ENCODE peak calls at places on chromosomes 7 and 10, in five cellular contexts. Z is CD4-positive, CD25-positive, alpha-beta regulatory T cell; U is mesendoderm; S is effector memory CD4-positive, alpha-beta T cell; N is left ventricle myocardium inferior. O is an unnamed sample.

GRCh38 chr10:97213431-97213830 is 27.7 kb upstream of the SLIT1 start:
- DNase-seq in N (no peak), U (no peak), S (no peak), Z (no peak), O (no peak)

GRCh38 chr10:51242393-51242792 is 168.1 kb downstream of the PRKG1 start:
- DNase-seq in S (no peak), Z (no peak), N (no peak), U (no peak), O (no peak)

GRCh38 chr7:108136191-108136581 is 6.0 kb upstream of the LAMB4 start:
- DNase-seq in S (no peak), N (no peak), Z (no peak), U (no peak), O (no peak)

GRCh38 chr10:45374451-45375052 is 536 bp downstream of the ALOX5 start:
- DNase-seq in U (peak), Z (no peak), S (no peak), N (no peak), O (no peak)

GRCh38 chr7:142797342-142797798 is 26.6 kb downstream of the PRSS2 start:
- DNase-seq in N (no peak), Z (peak), U (peak), S (no peak), O (no peak)

GRCh38 chr7:18855796-18856195 is 261.6 kb downstream of the TWIST1 start:
- DNase-seq in Z (no peak), N (no peak), U (no peak), S (no peak), O (no peak)

GRCh38 chr7:150341263-150342118 is at the start of gene RARRES2:
- DNase-seq in S (no peak), Z (no peak), U (peak), N (peak), O (no peak)

GRCh38 chr10:76830218-76830617 is 807.4 kb downstream of the KCNMA1 start:
- DNase-seq in U (no peak), Z (no peak), N (no peak), S (no peak), O (no peak)

GRCh38 chr7:71329030-71329668 is 197.2 kb downstream of the GALNT17 start:
- DNase-seq in Z (no peak), N (no peak), U (no peak), S (no peak), O (no peak)

GRCh38 chr7:47587976-47588375 is 6.1 kb upstream of the TNS3 start:
- DNase-seq in N (no peak), U (no peak), Z (no peak), S (no peak), O (no peak)

GRCh38 chr10:35425596-35425995 is 89.3 kb downstream of the CCNY start:
- DNase-seq in Z (no peak), S (no peak), U (no peak), N (no peak), O (no peak)

GRCh38 chr10:78507761-78508160 is 474.1 kb downstream of the RPS24 start:
- DNase-seq in S (no peak), U (no peak), N (no peak), Z (no peak), O (no peak)

GRCh38 chr7:47565841-47566240 is 16.1 kb downstream of the TNS3 start:
- DNase-seq in U (no peak), Z (no peak), N (no peak), S (no peak), O (no peak)

GRCh38 chr7:30924624-30925023 is 13.0 kb downstream of the AQP1 start:
- DNase-seq in N (peak), Z (no peak), S (no peak), U (no peak), O (no peak)

GRCh38 chr7:12322903-12323300 is 80.8 kb downstream of the VWDE start:
- DNase-seq in Z (peak), S (no peak), N (no peak), U (no peak), O (no peak)

GRCh38 chr7:64888561-64888900 is 14.5 kb upstream of the ZNF273 start:
- DNase-seq in N (no peak), S (no peak), U (no peak), Z (no peak), O (no peak)

GRCh38 chr10:72794260-72794659 is 99.3 kb upstream of the OIT3 start:
- DNase-seq in N (no peak), S (no peak), U (peak), Z (no peak), O (no peak)

DNA sequence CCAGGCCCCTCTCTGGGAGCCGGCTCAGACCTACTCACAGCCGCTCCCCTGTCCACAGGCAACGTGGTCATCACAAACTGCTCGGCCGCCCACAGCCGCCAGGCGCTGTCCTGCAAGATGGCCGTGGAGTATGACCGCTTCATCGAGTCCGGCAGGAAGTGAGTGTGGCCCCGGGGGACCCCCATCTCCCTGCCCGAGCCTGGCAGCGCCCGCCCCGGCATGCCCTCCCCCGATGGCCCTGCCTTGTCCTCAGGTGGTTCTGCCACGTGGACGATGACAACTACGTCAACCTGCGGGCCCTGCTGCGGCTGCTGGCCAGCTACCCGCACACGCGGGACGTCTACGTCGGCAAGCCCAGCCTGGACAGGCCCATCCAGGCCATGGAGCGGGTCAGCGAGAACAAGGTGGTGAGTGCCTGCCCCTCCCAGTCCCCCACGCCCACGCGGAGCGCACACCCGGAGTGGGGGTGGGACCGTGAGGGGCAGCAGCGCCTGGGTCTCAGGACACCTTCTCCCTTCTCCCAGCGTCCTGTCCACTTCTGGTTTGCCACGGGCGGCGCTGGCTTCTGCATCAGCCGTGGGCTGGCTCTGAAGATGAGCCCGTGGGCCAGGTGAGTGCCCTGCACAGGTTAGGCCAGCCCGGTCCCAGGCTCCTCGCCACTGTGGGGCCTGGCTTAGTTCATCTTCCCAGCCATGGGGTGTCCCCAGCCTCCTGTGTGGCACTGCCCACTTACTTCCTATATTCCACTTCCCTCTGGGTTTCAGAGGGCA is 5.8 kb downstream of the LFNG start:
- DNase-seq in N (no peak), U (no peak), Z (no peak), S (no peak), O (no peak)
- H3K27ac ChIP-seq in N (peak), U (no peak), Z (peak), S (peak), O (no peak)

DNA sequence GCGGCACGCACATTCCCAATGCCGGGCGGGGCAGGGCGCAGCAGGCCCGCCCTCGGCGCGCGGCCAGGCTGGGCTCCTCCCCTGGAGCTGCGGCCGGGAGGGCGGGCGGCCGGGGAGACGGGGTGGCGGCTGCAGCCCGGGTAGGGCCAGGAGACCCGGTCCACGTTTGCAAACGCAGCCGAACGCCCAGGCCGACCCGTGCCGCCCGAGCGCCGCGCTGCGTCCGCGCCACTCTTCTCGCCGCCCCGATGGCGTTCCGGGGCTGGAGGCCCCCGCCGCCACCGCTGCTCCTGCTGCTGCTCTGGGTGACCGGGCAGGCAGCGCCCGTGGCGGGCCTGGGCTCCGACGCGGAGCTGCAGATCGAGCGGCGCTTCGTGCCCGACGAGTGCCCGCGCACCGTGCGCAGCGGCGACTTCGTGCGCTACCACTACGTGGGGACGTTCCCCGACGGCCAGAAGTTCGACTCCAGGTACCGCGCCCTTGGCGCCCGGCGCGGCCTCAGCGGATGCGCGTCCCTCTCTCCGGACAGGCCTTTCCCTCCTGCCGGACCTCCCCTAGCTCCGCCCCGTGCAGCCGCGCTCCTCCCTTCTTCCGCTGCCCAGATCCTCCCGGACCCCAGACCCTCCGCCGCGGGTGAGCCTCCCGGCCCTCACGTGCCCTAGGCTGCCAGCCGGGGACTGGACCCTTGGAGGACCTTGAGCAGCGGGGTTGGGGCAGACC is at the start of gene FKBP9:
- DNase-seq in S (no peak), N (peak), Z (peak), U (peak), O (peak)
- H3K27ac ChIP-seq in S (no peak), N (peak), Z (no peak), U (peak), O (peak)

GRCh38 chr10:95552680-95553342 is 8.4 kb downstream of the SORBS1 start:
- DNase-seq in U (peak), N (no peak), Z (no peak), S (no peak), O (no peak)
- H3K27ac ChIP-seq in U (no peak), N (peak), Z (no peak), S (no peak), O (no peak)

GRCh38 chr7:106864298-106865081 is 592 bp upstream of the PIK3CG start:
- DNase-seq in U (no peak), N (no peak), Z (peak), S (no peak), O (no peak)
- H3K27ac ChIP-seq in U (no peak), N (peak), Z (peak), S (peak), O (peak)

DNA sequence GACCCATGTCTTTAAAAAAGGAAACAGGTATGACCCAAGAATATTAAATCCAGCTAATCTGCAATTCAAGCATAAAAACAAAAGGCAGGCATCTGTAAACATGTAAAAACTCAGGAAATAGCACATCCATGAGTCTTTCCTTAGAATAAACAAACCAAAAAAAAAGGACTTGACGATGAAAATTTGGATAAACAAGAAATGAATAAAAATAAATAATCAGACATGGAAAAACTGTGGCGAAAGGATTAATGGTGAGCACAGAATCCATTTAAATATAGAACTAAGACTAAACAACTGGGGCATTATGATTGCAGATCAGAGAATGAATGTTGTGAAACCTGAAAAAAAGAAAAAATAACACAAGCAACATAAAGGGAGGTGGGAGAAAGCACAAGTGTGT is 170.1 kb downstream of the DOCK4 start:
- DNase-seq in U (no peak), S (no peak), Z (no peak), N (no peak), O (no peak)
- H3K27ac ChIP-seq in U (no peak), S (no peak), Z (no peak), N (no peak), O (no peak)

DNA sequence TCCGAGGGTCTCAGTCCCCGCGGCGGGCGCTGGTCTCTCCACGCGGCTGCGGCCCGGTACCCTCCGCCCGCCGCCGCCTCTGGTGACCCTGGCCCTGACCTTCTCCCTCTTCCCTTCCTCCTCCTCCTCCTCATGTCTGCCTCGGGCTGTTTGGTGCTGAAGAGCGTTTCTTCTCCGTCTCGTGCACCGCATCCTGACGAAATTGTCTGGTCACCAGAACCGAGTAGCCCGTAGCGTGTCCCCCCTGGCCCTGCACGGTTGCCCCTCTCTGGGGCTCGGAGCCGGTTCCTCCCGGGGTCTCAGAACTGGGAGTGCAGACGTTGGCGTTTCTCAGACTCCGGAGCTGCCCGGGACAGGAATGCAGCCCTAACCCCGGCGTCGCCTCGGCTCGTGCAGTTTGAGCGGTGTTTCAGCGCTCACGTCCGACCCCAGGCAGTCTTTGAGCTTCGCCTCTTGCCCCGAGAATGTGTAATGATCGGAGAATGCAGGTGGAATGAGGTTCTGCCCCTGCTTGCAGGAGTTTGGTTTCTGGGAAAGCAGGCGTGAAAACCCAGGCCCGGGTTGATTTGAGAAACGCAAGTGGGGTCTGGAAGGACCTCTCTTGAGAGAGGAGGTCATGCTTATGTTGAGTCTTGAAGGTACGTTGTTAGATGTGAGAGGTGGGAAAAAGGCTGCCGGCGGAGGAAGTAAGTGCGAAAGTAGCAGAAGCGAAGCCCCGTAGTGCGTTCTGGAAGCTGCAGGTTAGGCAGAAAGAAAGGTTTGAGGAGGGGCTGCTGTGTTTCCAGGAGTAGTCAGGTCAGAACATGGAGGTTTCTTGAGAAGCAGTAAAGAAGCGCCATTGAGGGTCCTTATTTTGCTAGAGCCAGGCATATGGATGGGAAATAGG is 743 bp downstream of the RBM17 start:
- DNase-seq in N (no peak), Z (peak), S (no peak), U (peak), O (no peak)
- H3K27ac ChIP-seq in N (peak), Z (peak), S (peak), U (peak), O (no peak)

GRCh38 chr7:127940365-127941160 is 90.7 kb downstream of the LRRC4 start:
- DNase-seq in N (no peak), Z (no peak), U (no peak), S (no peak), O (no peak)
- H3K27ac ChIP-seq in N (no peak), Z (no peak), U (no peak), S (no peak), O (no peak)

GRCh38 chr10:15037691-15038090 is 6.1 kb upstream of the OLAH start:
- DNase-seq in N (no peak), Z (no peak), S (no peak), U (no peak), O (no peak)

GRCh38 chr10:15046626-15047025 is 2.9 kb downstream of the OLAH start:
- DNase-seq in S (no peak), N (no peak), Z (no peak), U (peak), O (no peak)

GRCh38 chr10:15038416-15038815 is 5.3 kb upstream of the OLAH start:
- DNase-seq in Z (no peak), N (no peak), S (no peak), U (no peak), O (no peak)

GRCh38 chr10:15045380-15045779 is 1.6 kb downstream of the OLAH start:
- DNase-seq in S (no peak), U (no peak), N (no peak), Z (peak), O (no peak)

GRCh38 chr10:15043674-15044073 is at the start of gene OLAH:
- DNase-seq in U (no peak), S (no peak), Z (peak), N (no peak), O (no peak)
- H3K27ac ChIP-seq in U (no peak), S (no peak), Z (no peak), N (no peak), O (no peak)

GRCh38 chr10:114471906-114472873 is 67.9 kb upstream of the AFAP1L2 start:
- DNase-seq in S (no peak), N (no peak), Z (no peak), U (peak), O (no peak)

GRCh38 chr10:114470956-114471905 is 66.9 kb upstream of the AFAP1L2 start:
- DNase-seq in N (peak), S (peak), Z (peak), U (peak), O (peak)

GRCh38 chr10:114474989-114475388 is 70.7 kb upstream of the AFAP1L2 start:
- DNase-seq in N (no peak), U (no peak), Z (no peak), S (no peak), O (no peak)

GRCh38 chr10:114473776-114474175 is 69.5 kb upstream of the AFAP1L2 start:
- DNase-seq in N (no peak), S (no peak), Z (no peak), U (no peak), O (no peak)

DNA sequence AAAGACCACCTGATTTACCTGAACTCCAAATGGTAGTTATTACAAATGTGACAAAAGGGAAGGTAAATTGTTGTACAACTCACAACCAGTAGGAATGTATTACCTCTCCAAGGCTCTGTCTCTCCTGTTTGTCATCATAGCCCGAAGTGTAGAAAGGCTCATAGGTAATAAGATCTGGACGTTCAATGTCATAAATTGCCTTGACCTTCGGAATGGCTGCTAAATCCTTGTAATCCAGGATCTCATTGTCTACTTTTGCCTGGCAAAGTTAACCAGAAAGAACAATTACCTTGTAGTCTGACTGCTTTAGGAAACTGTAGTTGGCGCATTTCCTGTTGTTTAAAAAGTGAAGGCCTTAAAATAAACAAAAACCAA is 68.6 kb upstream of the AFAP1L2 start:
- DNase-seq in N (no peak), Z (no peak), U (no peak), S (no peak), O (no peak)
- H3K27ac ChIP-seq in N (peak), Z (no peak), U (peak), S (no peak), O (no peak)

GRCh38 chr7:40372031-40372430 is 237.2 kb downstream of the SUGCT start:
- DNase-seq in U (no peak), N (no peak), S (no peak), Z (no peak), O (no peak)
- H3K27ac ChIP-seq in U (no peak), N (no peak), S (no peak), Z (no peak), O (no peak)